ENCODE peak calls at places on chromosomes 13 and 19, in ten cellular contexts. H is testis; G is HCEC 1CT; U is activated CD4-positive, alpha-beta T cell treated with anti-CD3 and anti-CD28 coated beads for 36 hours; V is stimulated activated effector memory CD8-positive, alpha-beta T cell treated with anti-CD3 and anti-CD28 coated beads, Interleukin-12 subunit alpha, Interleukin-12 subunit beta, amount 100 ng/mL, for 72 hours; S is stimulated activated CD4-positive, alpha-beta T cell treated with anti-CD3 and anti-CD28 coated beads, TNF-alpha, amount 100 ng/mL, for 4 hours; L is activated naive CD4-positive, alpha-beta T cell; M is ELR; E is right lobe of liver; R is midbrain. Y is an unnamed sample.

GRCh38 chr19:2888739-2889224 is 11.9 kb upstream of the ZNF57 start:
- DNase-seq in H (peak), G (no peak), V (peak), E (no peak), U (peak), S (peak), R (no peak), L (no peak), M (no peak), Y (peak)

GRCh38 chr13:96988441-96988840 is 5.8 kb downstream of the OXGR1 start:
- DNase-seq in R (no peak), S (no peak), E (no peak), M (no peak), L (no peak), U (no peak), H (no peak), G (no peak), V (no peak), Y (no peak)

GRCh38 chr19:5434970-5435641 is 20.1 kb upstream of the ZNRF4 start:
- DNase-seq in L (no peak), H (no peak), R (no peak), S (peak), E (no peak), M (peak), U (peak), G (peak), V (peak), Y (no peak)

GRCh38 chr13:94901070-94901469 is 188.7 kb upstream of the SOX21 start:
- DNase-seq in M (peak), G (no peak), E (no peak), H (no peak), S (no peak), L (no peak), U (no peak), R (no peak), V (no peak), Y (no peak)

GRCh38 chr19:13134626-13135025 is 15.5 kb downstream of the STX10 start:
- DNase-seq in H (no peak), M (no peak), L (no peak), V (no peak), S (no peak), R (no peak), U (no peak), E (no peak), G (no peak), Y (no peak)

GRCh38 chr19:41934849-41935374 is 6.7 kb upstream of the ERFL start:
- DNase-seq in V (peak), H (peak), G (peak), E (peak), M (peak), R (peak), U (peak), L (peak), S (peak), Y (peak)

GRCh38 chr13:30846311-30846710 is 59.8 kb upstream of the MEDAG start:
- DNase-seq in R (no peak), S (no peak), U (no peak), L (no peak), H (no peak), M (peak), E (no peak), V (no peak), G (peak), Y (no peak)

GRCh38 chr19:18809149-18809978 is 18.3 kb upstream of the COMP start:
- DNase-seq in V (no peak), G (peak), U (no peak), M (peak), R (peak), S (no peak), H (peak), L (no peak), E (peak), Y (no peak)

GRCh38 chr13:30863231-30863630 is 42.8 kb upstream of the MEDAG start:
- DNase-seq in V (no peak), M (no peak), S (no peak), G (no peak), R (no peak), E (no peak), H (no peak), U (no peak), L (no peak), Y (no peak)

GRCh38 chr13:25170554-25171107 is 1.5 kb downstream of the AMER2 start:
- DNase-seq in H (peak), S (no peak), E (no peak), M (no peak), L (no peak), G (no peak), U (peak), R (peak), V (no peak), Y (peak)